ENCODE peak calls at places on chromosomes 2 and 18, in six cellular contexts. D is stimulated activated CD4-positive, alpha-beta T cell treated with anti-CD3 and anti-CD28 coated beads, Interleukin-4, amount 100 ng/mL, for 24 hours; E is stomach; Q is AG09309; C is activated T-cell treated with anti-CD3 and anti-CD28 coated beads, Interleukin-2, amount 50 U/mL, for 72 hours; T is smooth muscle cell of the brain vasculature. Y is an unnamed sample.

GRCh38 chr2:42492691-42493467 is 903 bp downstream of the KCNG3 start:
- DNase-seq in E (no peak), T (no peak), C (peak), D (peak), Q (no peak), Y (no peak)

GRCh38 chr18:31176531-31176930 is 13.9 kb upstream of the DSC1 start:
- DNase-seq in C (no peak), Q (no peak), E (no peak), D (no peak), T (no peak), Y (no peak)

GRCh38 chr18:50320719-50321118 is 33.2 kb upstream of the CXXC1 start:
- DNase-seq in E (no peak), C (no peak), T (no peak), D (no peak), Q (no peak), Y (no peak)

GRCh38 chr18:57077005-57077735 is 69.7 kb upstream of the BOD1L2 start:
- DNase-seq in E (no peak), T (no peak), C (no peak), Q (no peak), D (no peak), Y (no peak)

GRCh38 chr2:212892193-212892592 is 259.2 kb downstream of the IKZF2 start:
- DNase-seq in D (no peak), C (no peak), T (no peak), E (no peak), Q (no peak), Y (no peak)

GRCh38 chr18:45121146-45121545 is 440.5 kb downstream of the SETBP1 start:
- DNase-seq in T (no peak), Q (no peak), D (no peak), C (no peak), E (no peak), Y (no peak)

GRCh38 chr18:28149810-28150420 is 27.0 kb downstream of the CDH2 start:
- DNase-seq in T (no peak), Q (no peak), D (no peak), C (no peak), E (no peak), Y (no peak)

GRCh38 chr2:187302619-187303018 is 145.4 kb downstream of the CALCRL start:
- DNase-seq in E (no peak), T (peak), D (no peak), C (no peak), Q (no peak), Y (no peak)

GRCh38 chr2:37944268-37944667 is 19.2 kb downstream of the RMDN2 start:
- DNase-seq in D (no peak), Q (no peak), E (no peak), T (no peak), C (no peak), Y (no peak)